ENCODE peak calls at places on chromosomes 3 and 15, in six cellular contexts. E is activated CD4-positive, alpha-beta T cell treated with anti-CD3 and anti-CD28 coated beads, Interleukin-2, amount 10 ng/mL, durations not matched to agents 7 days and 5 days; M is activated naive CD8-positive, alpha-beta T cell treated with anti-CD3 and anti-CD28 coated beads, Interleukin-2, amount 50 U/mL, for 16 hours; H is stimulated activated CD4-positive, alpha-beta T cell treated with anti-CD3 and anti-CD28 coated beads, Interleukin-4, amount 100 ng/mL, for 4 hours; B is GM04504; S is psoas muscle. N is an unnamed sample.

GRCh38 chr15:49196856-49197255 is 26.8 kb downstream of the GALK2 start:
- DNase-seq in E (no peak), M (no peak), H (no peak), B (no peak), S (no peak), N (peak; percentile 20)

GRCh38 chr15:49155834-49156627 is 632 bp upstream of the COPS2 start:
- DNase-seq in E (no peak), M (no peak), H (no peak), B (no peak), S (no peak), N (peak; percentile 12)

GRCh38 chr3:177498037-177498857 is 301.0 kb upstream of the TBL1XR1 start:
- DNase-seq in E (no peak), M (no peak), H (no peak), B (no peak), S (no peak), N (peak; percentile 87)

GRCh38 chr3:131699001-131699400 is 196.2 kb upstream of the MRPL3 start:
- DNase-seq in E (no peak), M (no peak), H (no peak), B (no peak), S (no peak), N (no peak)

GRCh38 chr3:10944866-10945265 is 47.7 kb upstream of the SLC6A1 start:
- DNase-seq in E (no peak), M (no peak), H (no peak), B (no peak), S (no peak), N (no peak)

GRCh38 chr3:174268061-174268460 is 591.1 kb upstream of the NAALADL2 start:
- DNase-seq in E (no peak), M (no peak), H (no peak), B (no peak), S (no peak), N (no peak)

GRCh38 chr15:88648357-88649214 is 9.8 kb downstream of the ISG20 start:
- DNase-seq in E (peak; percentile 12), M (no peak), H (peak; percentile 38), B (no peak), S (no peak), N (no peak)

GRCh38 chr15:59999064-59999377 is 5.1 kb upstream of the FOXB1 start:
- DNase-seq in E (no peak), M (no peak), H (no peak), B (no peak), S (no peak), N (no peak)

GRCh38 chr3:18246336-18247060 is 178.6 kb downstream of the SATB1 start:
- DNase-seq in E (no peak), M (no peak), H (no peak), B (no peak), S (no peak), N (no peak)

GRCh38 chr3:104279617-104280016 is 1087.1 kb upstream of the ALCAM start:
- DNase-seq in E (no peak), M (no peak), H (no peak), B (peak; percentile 29), S (no peak), N (no peak)

GRCh38 chr3:174439621-174440349 is 419.3 kb upstream of the NAALADL2 start:
- DNase-seq in E (no peak), M (no peak), H (no peak), B (peak; percentile 99), S (no peak), N (no peak)

GRCh38 chr3:38562467-38562925 is 66.4 kb downstream of the EXOG start:
- DNase-seq in E (no peak), M (no peak), H (no peak), B (no peak), S (peak; percentile 30), N (no peak)

GRCh38 chr3:126438746-126439145 is 36.9 kb downstream of the ZXDC start:
- DNase-seq in E (no peak), M (no peak), H (no peak), B (no peak), S (no peak), N (no peak)

GRCh38 chr3:176090727-176091126 is 1106.6 kb downstream of the TBL1XR1 start:
- DNase-seq in E (no peak), M (no peak), H (no peak), B (no peak), S (no peak), N (no peak)

GRCh38 chr3:45760878-45761711 is 35.2 kb downstream of the SLC6A20 start:
- DNase-seq in E (peak; percentile 35), M (no peak), H (peak; percentile 25), B (peak; percentile 15), S (peak; percentile 80), N (peak; percentile 63)

GRCh38 chr3:170735821-170736220 is 134.2 kb downstream of the RPL22L1 start:
- DNase-seq in E (no peak), M (no peak), H (no peak), B (no peak), S (no peak), N (no peak)

N was measured in thyroid gland.